ENCODE peak calls at places on chromosomes 11 and 22, in four cellular contexts. A is OCI-LY7, E is fibroblast of lung, Q is IMR-90. U is an unnamed sample.

GRCh38 chr22:38707346-38707745 is 1.6 kb downstream of the GTPBP1 start:
- DNase-seq in Q (peak), A (no peak), E (peak), U (peak)

GRCh38 chr22:42908082-42908746 is 51.1 kb upstream of the ARFGAP3 start:
- DNase-seq in A (no peak), E (no peak), Q (no peak), U (no peak)

GRCh38 chr22:48654492-48654891 is 1173.2 kb downstream of the BRD1 start:
- DNase-seq in Q (no peak), E (peak), A (no peak), U (no peak)

GRCh38 chr22:36776722-36777121 is 803 bp upstream of the IFT27 start:
- DNase-seq in E (no peak), A (no peak), Q (no peak), U (no peak)

GRCh38 chr22:39185601-39186012 is 33.1 kb upstream of the CBX7 start:
- DNase-seq in Q (peak), A (no peak), E (peak), U (peak)

GRCh38 chr22:45629469-45630089 is 42.1 kb upstream of the ATXN10 start:
- DNase-seq in A (no peak), E (no peak), Q (no peak), U (no peak)

GRCh38 chr11:133835258-133836075 is 9.8 kb downstream of the SPATA19 start:
- DNase-seq in Q (peak), E (peak), A (peak), U (peak)

GRCh38 chr22:30308518-30309230 is 18.1 kb downstream of the TBC1D10A start:
- DNase-seq in A (peak), Q (peak), E (peak), U (peak)

GRCh38 chr11:121517996-121518395 is 65.2 kb upstream of the SORL1-AS1 start:
- DNase-seq in E (no peak), Q (no peak), A (no peak), U (no peak)

GRCh38 chr11:72720047-72720446 is 32.2 kb downstream of the ARAP1 start:
- DNase-seq in Q (no peak), A (no peak), E (no peak), U (no peak)

GRCh38 chr11:95608093-95608492 is 181.5 kb downstream of the FAM76B start:
- DNase-seq in E (no peak), Q (no peak), A (no peak), U (no peak)

GRCh38 chr11:69891421-69892236 is 72.4 kb upstream of the FGF3 start:
- DNase-seq in Q (peak), A (no peak), E (peak), U (no peak)

GRCh38 chr22:38740116-38740723 is 15.6 kb downstream of the SUN2 start:
- DNase-seq in A (no peak), E (no peak), Q (no peak), U (no peak)

GRCh38 chr22:21694394-21694793 is 28.6 kb downstream of the PPIL2 start:
- DNase-seq in A (no peak), E (no peak), Q (no peak), U (no peak)

GRCh38 chr11:73154178-73154577 is 12.1 kb upstream of the FCHSD2 start:
- DNase-seq in E (no peak), Q (no peak), A (peak), U (no peak)

GRCh38 chr22:48699531-48699930 is 1128.1 kb downstream of the BRD1 start:
- DNase-seq in E (no peak), Q (no peak), A (no peak), U (no peak)

GRCh38 chr11:19725379-19726079 is 12.9 kb downstream of the NAV2 start:
- DNase-seq in Q (no peak), E (no peak), A (no peak), U (no peak)

GRCh38 chr11:118144301-118144701 is 8.3 kb downstream of the SCN4B start:
- DNase-seq in E (no peak), Q (no peak), A (no peak), U (no peak)

GRCh38 chr11:15180212-15180814 is 65.6 kb downstream of the INSC start:
- DNase-seq in E (no peak), Q (no peak), A (no peak), U (peak)

GRCh38 chr11:62921201-62921572 is at the start of gene CHRM1:
- DNase-seq in A (no peak), E (no peak), Q (no peak), U (no peak)

GRCh38 chr22:41951898-41952474 is at the start of gene SMIM45:
- DNase-seq in Q (no peak), A (peak), E (no peak), U (no peak)

GRCh38 chr11:10414659-10415058 is 40.4 kb upstream of the AMPD3 start:
- DNase-seq in A (no peak), E (peak), Q (peak), U (peak)

GRCh38 chr11:61068581-61068980 is 33.7 kb upstream of the CD5 start:
- DNase-seq in A (no peak), Q (no peak), E (no peak), U (no peak)

GRCh38 chr11:47768090-47768620 is 1.0 kb upstream of the FNBP4 start:
- DNase-seq in Q (peak), E (peak), A (peak), U (peak)
- TF ChIP-seq CTCF in Q (no peak), E (no peak), A (no peak), U (no peak)

DNA sequence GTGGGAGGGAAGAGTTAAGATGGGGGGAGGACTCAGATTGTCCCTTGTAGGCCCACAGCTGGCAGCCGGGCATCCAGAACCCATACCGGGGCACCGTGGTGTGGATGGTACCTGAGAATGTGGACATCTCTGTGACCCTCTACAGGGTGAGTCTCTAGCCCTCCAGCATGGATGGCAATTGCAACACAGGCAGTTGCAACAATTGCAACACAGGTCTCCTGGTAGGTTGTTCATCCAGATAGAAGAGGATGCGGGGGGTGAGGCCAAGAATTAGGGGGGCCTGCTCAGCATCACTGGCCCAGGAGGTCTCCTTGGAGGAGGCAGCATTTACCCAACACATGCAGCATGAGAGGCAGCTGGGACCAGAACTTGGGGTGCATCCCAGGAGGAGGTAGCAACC is 3.4 kb downstream of the EHBP1L1 start:
- DNase-seq in E (no peak), Q (no peak), A (no peak), U (no peak)
- TF ChIP-seq CTCF in E (no peak), Q (no peak), A (no peak), U (no peak)

GRCh38 chr11:56624661-56625110 is 10.0 kb upstream of the OR5M1 start:
- DNase-seq in A (peak), Q (peak), E (peak), U (peak)
- TF ChIP-seq CTCF in A (peak), Q (peak), E (no peak), U (peak)

GRCh38 chr11:97948793-97949192 is 1072.0 kb upstream of the CNTN5 start:
- DNase-seq in A (no peak), E (no peak), Q (no peak), U (no peak)

GRCh38 chr11:97938789-97939188 is 1082.0 kb upstream of the CNTN5 start:
- DNase-seq in E (no peak), A (no peak), Q (no peak), U (no peak)

GRCh38 chr11:97937501-97937900 is 1083.2 kb upstream of the CNTN5 start:
- DNase-seq in A (no peak), Q (peak), E (no peak), U (peak)

GRCh38 chr11:97943493-97943892 is 1077.3 kb upstream of the CNTN5 start:
- DNase-seq in Q (no peak), E (no peak), A (no peak), U (no peak)
- TF ChIP-seq CTCF in Q (no peak), E (no peak), A (no peak), U (no peak)

DNA sequence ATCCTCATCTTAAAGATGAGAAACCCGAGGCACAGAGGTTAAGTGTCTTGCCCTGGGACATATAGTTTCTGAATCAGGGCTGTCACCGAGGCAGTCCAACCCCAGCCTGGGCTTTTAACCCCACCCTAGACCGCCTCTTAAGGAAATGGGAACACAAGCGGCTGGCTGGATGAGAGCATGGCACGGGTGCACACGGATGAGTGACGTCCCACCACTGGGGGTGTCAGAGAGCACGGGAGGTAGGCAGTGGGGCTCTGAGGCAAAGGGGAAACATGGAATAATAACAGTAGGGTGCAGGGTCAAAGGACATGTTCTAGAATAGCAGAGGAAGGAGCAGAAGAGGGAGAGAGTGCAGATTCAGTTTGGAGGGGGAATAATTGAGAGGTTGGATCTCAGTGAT is 22.3 kb downstream of the PPFIBP2 start:
- DNase-seq in Q (no peak), E (no peak), A (no peak), U (no peak)
- TF ChIP-seq CTCF in Q (no peak), E (no peak), A (peak), U (peak)

GRCh38 chr22:35686298-35686697 is 31.4 kb upstream of the APOL5 start:
- DNase-seq in A (peak), Q (no peak), E (no peak), U (no peak)

GRCh38 chr22:35684732-35685131 is 32.9 kb upstream of the APOL5 start:
- DNase-seq in A (no peak), Q (no peak), E (no peak), U (no peak)

GRCh38 chr22:35683560-35683959 is 34.1 kb upstream of the APOL5 start:
- DNase-seq in Q (no peak), A (no peak), E (no peak), U (no peak)

GRCh38 chr22:35685731-35686130 is 31.9 kb upstream of the APOL5 start:
- DNase-seq in A (peak), Q (peak), E (no peak), U (no peak)

DNA sequence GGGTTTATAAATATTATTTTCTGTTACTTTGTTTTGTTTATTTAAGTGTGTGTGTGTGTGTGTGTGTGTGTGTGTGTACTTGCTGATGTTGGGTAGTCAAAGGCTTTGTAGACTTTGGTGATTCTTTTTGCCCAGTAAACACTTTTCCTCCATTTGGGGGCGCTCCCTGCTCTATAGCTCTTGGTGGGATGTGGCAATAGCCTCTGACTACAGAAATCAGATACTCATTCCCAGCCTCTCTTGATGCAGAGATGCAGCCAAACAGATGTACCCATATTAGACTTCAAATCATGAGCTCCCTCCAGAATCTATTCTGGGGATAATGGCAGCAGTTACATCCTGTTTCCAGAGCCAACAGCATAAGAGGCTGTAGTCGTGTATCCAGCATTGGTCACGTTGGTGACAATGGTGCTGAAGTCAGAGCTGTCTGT is 33.4 kb upstream of the APOL5 start:
- DNase-seq in Q (peak), A (peak), E (peak), U (peak)
- TF ChIP-seq CTCF in Q (peak), A (peak), E (peak), U (peak)

DNA sequence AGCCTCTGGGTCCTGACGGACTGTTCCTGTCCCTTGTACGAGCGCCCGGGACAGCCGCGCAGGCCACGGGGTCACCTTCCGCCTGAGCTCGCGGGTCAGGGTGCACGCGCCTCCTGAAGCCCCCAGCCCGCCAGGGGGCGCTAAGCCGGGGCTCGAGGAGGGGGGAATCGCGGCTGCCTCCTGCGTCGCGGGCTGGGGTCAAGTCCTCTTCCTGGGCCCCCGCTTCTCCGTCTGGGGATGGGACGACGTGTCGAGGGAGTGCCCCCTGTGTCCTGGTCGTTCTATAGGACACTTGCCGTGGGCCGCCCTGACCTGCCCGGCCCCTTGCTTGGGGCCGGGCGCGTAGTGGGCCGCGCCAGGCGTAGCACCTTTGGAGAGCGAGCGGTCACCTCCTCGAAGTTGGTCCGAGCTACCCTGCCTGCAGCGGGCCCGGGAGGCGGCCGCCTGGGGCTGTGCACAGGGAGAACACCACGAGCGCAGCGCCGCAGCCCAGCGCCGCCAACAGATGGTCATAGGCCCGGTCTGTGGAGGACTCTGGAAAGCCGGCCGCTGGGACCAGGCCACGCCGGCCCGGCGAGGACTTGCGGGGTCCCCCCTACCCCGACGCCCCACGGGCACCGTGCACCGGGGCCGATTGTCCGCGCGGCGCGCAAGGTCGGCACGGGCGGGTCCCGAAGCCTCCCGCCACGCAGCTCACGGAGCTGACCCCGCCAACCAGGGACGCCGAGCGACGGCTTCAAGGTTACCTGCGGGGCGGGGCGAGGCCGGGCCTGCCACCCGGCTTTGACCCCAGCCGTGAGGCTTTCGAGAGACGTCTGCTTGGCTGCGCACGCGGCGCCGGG is 2.7 kb upstream of the WNT11 start:
- DNase-seq in Q (peak), E (peak), A (peak), U (peak)
- TF ChIP-seq CTCF in Q (peak), E (peak), A (peak), U (peak)

GRCh38 chr22:27627444-27627833 is 174.1 kb downstream of the MN1 start:
- DNase-seq in Q (no peak), A (no peak), E (no peak), U (no peak)
- TF ChIP-seq CTCF in Q (no peak), A (peak), E (no peak), U (no peak)